ENCODE peak calls at places on chromosomes 2 and 18, in nine cellular contexts. L is skeletal muscle cell, Z is right lobe of liver, U is AG09309, R is right cardiac atrium, K is esophagus squamous epithelium, S is spleen, F is DND-41, P is uterus. N is an unnamed sample.
A peak's percentile ranks its signal among the peaks of the same experiment; 100 is the strongest.

GRCh38 chr2:36079793-36080192 is 275.8 kb upstream of the CRIM1 start:
- DNase-seq in U (no peak), F (no peak), Z (no peak), R (no peak), K (no peak), S (no peak), P (no peak), L (no peak), N (no peak)

GRCh38 chr2:101820519-101820918 is 123.0 kb downstream of the MAP4K4 start:
- DNase-seq in Z (no peak), R (no peak), F (no peak), U (no peak), L (no peak), S (no peak), P (no peak), K (no peak), N (no peak)

GRCh38 chr18:1848716-1849115 is 722.6 kb downstream of the METTL4 start:
- DNase-seq in S (no peak), K (no peak), F (no peak), Z (no peak), U (no peak), R (no peak), P (no peak), L (no peak), N (no peak)

GRCh38 chr2:9481257-9481922 is 7.0 kb downstream of the IAH1 start:
- DNase-seq in F (no peak), Z (no peak), R (no peak), U (no peak), S (no peak), L (no peak), K (no peak), P (no peak), N (no peak)

GRCh38 chr2:88590998-88591613 is 36.2 kb downstream of the EIF2AK3 start:
- DNase-seq in R (no peak), P (no peak), Z (no peak), L (peak; percentile 25), U (peak; percentile 37), K (no peak), S (no peak), F (peak; percentile 39), N (peak; percentile 11)

GRCh38 chr2:3465844-3466481 is 53.4 kb downstream of the ADI1 start:
- DNase-seq in F (no peak), P (no peak), R (no peak), U (peak; percentile 80), S (peak; percentile 53), Z (no peak), L (peak; percentile 87), K (no peak), N (no peak)

GRCh38 chr2:88753833-88754584 is 62.5 kb downstream of the RPIA start:
- DNase-seq in R (no peak), S (no peak), P (no peak), F (peak; percentile 75), U (no peak), K (no peak), L (peak; percentile 17), Z (no peak), N (no peak)

GRCh38 chr2:46554381-46554780 is 75.0 kb downstream of the TMEM247 start:
- DNase-seq in L (no peak), K (no peak), P (no peak), R (peak; percentile 70), F (no peak), Z (no peak), S (no peak), U (no peak), N (no peak)

GRCh38 chr2:11995381-11995947 is 249.0 kb downstream of the LPIN1 start:
- DNase-seq in R (no peak), S (no peak), K (no peak), L (no peak), Z (no peak), F (no peak), U (no peak), P (no peak), N (no peak)

GRCh38 chr2:149596471-149596870 is 8.9 kb upstream of the MMADHC start:
- DNase-seq in R (no peak), F (no peak), U (no peak), P (no peak), Z (no peak), S (no peak), L (no peak), K (no peak), N (no peak)

GRCh38 chr2:149601141-149601796 is 13.7 kb upstream of the MMADHC start:
- DNase-seq in K (no peak), F (peak; percentile 34), P (no peak), R (no peak), U (no peak), S (no peak), L (no peak), Z (no peak), N (no peak)

GRCh38 chr2:149595069-149595963 is 7.7 kb upstream of the MMADHC start:
- DNase-seq in Z (no peak), K (no peak), R (no peak), U (no peak), S (no peak), F (no peak), L (no peak), P (no peak), N (no peak)

GRCh38 chr2:149597050-149598013 is 9.8 kb upstream of the MMADHC start:
- DNase-seq in F (peak; percentile 60), R (no peak), P (peak; percentile 24), U (peak; percentile 86), S (no peak), K (no peak), Z (peak; percentile 48), L (peak; percentile 90), N (no peak)

GRCh38 chr2:149598014-149598395 is 10.4 kb upstream of the MMADHC start:
- DNase-seq in S (no peak), U (no peak), F (no peak), P (no peak), L (no peak), Z (no peak), K (no peak), R (no peak), N (peak; percentile 42)
- H3K4me3 ChIP-seq in S (no peak overlapping the region), U (peak overlapping the region; percentile 8), F (no peak overlapping the region), P (no peak overlapping the region), L (peak overlapping the region; percentile 28), Z (no peak overlapping the region), K (no peak overlapping the region), R (peak overlapping the region; percentile 26), N (peak overlapping the region; percentile 64)

GRCh38 chr2:131004446-131005209 is 88.6 kb downstream of the FAM168B start:
- DNase-seq in U (no peak), F (peak; percentile 11), P (no peak), R (no peak), K (no peak), Z (no peak), S (no peak), L (no peak), N (no peak)
- H3K4me3 ChIP-seq in U (no peak overlapping the region), F (no peak overlapping the region), P (no peak overlapping the region), R (no peak overlapping the region), K (no peak overlapping the region), Z (no peak overlapping the region), S (no peak overlapping the region), L (no peak overlapping the region), N (no peak overlapping the region)

GRCh38 chr2:20667151-20667530 is 197 bp downstream of the GDF7 start:
- DNase-seq in U (no peak), F (no peak), L (no peak), Z (no peak), K (no peak), R (no peak), S (no peak), P (no peak), N (no peak)

GRCh38 chr2:20666364-20667150 is at the start of gene GDF7:
- DNase-seq in K (no peak), S (peak; percentile 90), U (no peak), Z (peak; percentile 86), P (peak; percentile 77), R (peak; percentile 60), F (no peak), L (no peak), N (no peak)

GRCh38 chr2:20664431-20665260 is 2.3 kb upstream of the GDF7 start:
- DNase-seq in S (peak; percentile 70), L (no peak), P (no peak), K (no peak), R (no peak), U (no peak), F (no peak), Z (peak; percentile 29), N (no peak)

GRCh38 chr2:20665261-20666113 is 1.5 kb upstream of the GDF7 start:
- DNase-seq in K (no peak), S (no peak), F (no peak), P (no peak), Z (no peak), L (no peak), R (no peak), U (no peak), N (no peak)

DNA sequence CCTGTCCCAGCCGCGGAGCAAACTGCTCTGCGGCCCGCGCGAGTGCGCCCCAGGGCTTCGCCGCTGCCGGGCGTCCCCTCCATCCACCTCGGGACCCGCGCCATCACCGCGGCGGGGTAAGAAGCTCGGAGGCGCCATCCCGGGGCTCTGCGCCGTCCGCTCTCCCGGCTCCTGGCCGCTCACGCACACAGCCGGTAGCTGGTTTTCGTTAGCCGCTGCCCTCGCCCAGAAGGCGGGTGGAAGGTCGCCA is 905 bp upstream of the GDF7 start:
- DNase-seq in F (no peak), K (no peak), P (no peak), S (no peak), Z (no peak), R (no peak), L (no peak), U (no peak), N (no peak)
- H3K4me3 ChIP-seq in F (no peak overlapping the region), K (peak overlapping the region; percentile 36), P (peak overlapping the region; percentile 52), S (peak overlapping the region; percentile 25), Z (peak overlapping the region; percentile 53), R (peak overlapping the region; percentile 58), L (peak overlapping the region; percentile 42), U (peak overlapping the region; percentile 37), N (peak overlapping the region; percentile 29)

GRCh38 chr2:171709011-171709685 is 21.9 kb downstream of the DYNC1I2 start:
- DNase-seq in L (no peak), P (no peak), R (no peak), F (no peak), U (no peak), Z (no peak), S (no peak), K (no peak), N (no peak)

GRCh38 chr2:171711351-171711750 is 24.1 kb downstream of the DYNC1I2 start:
- DNase-seq in K (no peak), Z (no peak), L (no peak), U (no peak), S (no peak), R (no peak), F (no peak), P (no peak), N (no peak)

GRCh38 chr2:171707752-171708151 is 20.5 kb downstream of the DYNC1I2 start:
- DNase-seq in Z (no peak), S (no peak), P (no peak), L (no peak), F (no peak), R (no peak), U (no peak), K (no peak), N (no peak)

GRCh38 chr2:171706152-171706803 is 19.0 kb downstream of the DYNC1I2 start:
- DNase-seq in R (no peak), L (no peak), U (no peak), S (no peak), F (no peak), P (no peak), Z (no peak), K (no peak), N (no peak)

DNA sequence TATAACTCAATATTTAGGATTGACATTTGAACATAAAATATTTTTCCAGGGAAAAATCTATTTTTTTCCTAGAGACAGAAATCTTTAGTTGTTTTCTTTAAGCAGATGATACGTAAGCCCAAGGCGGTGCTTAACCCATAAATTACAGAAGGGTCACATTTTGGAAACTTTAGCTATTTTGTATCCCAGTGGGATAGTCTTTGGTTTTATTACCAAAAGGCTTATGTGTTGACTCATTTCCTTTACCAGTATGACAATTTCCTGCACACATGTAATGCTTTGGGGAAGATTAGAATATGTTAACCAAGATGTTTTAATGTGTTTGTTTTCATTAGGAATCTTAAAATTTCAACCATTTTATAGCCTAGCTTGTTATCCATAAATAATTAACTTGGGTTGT is 24.8 kb downstream of the DYNC1I2 start:
- DNase-seq in U (peak; percentile 71), L (peak; percentile 75), S (no peak), Z (no peak), R (no peak), P (no peak), F (no peak), K (no peak), N (no peak)
- H3K4me3 ChIP-seq in U (no peak overlapping the region), L (no peak overlapping the region), S (no peak overlapping the region), Z (no peak overlapping the region), R (no peak overlapping the region), P (no peak overlapping the region), F (no peak overlapping the region), K (no peak overlapping the region), N (no peak overlapping the region)